ENCODE peak calls at places on chromosomes 11 and 22, in ten cellular contexts. J is AG04450; V is fibroblast of lung; I is DND-41; R is Peyer's patch; Z is PC-3; T is CD8-positive, alpha-beta T cell; O is CD4-positive, alpha-beta memory T cell; X is foreskin fibroblast; E is heart right ventricle. H is an unnamed sample.

GRCh38 chr11:31804439-31805036 is 6.6 kb downstream of the PAX6 start:
- DNase-seq in J (no peak), V (peak; percentile 53), I (no peak), R (no peak), Z (no peak), T (no peak), O (no peak), X (no peak), E (no peak), H (no peak)

GRCh38 chr11:83044958-83045712 is 26.6 kb downstream of the RAB30 start:
- DNase-seq in J (peak; percentile 64), V (peak; percentile 89), I (no peak), R (no peak), Z (peak; percentile 95), T (no peak), O (peak; percentile 47), X (peak; percentile 44), E (no peak), H (no peak)

GRCh38 chr11:114317738-114318137 is 21.5 kb downstream of the NNMT start:
- DNase-seq in J (peak; percentile 24), V (peak; percentile 60), I (no peak), R (no peak), Z (peak; percentile 70), T (no peak), O (no peak), X (peak; percentile 76), E (peak; percentile 53), H (peak; percentile 64)

GRCh38 chr22:31350410-31350863 is 4.3 kb upstream of the PATZ1 start:
- DNase-seq in J (no peak), V (no peak), I (no peak), R (no peak), Z (no peak), T (no peak), O (no peak), X (peak; percentile 33), E (no peak), H (no peak)

GRCh38 chr11:17538731-17539130 is 5.5 kb downstream of the USH1C start:
- DNase-seq in J (no peak), V (no peak), I (no peak), R (no peak), Z (no peak), T (no peak), O (no peak), X (no peak), E (no peak), H (peak; percentile 45)

GRCh38 chr11:110830344-110831141 is 118.3 kb upstream of the ARHGAP20 start:
- DNase-seq in J (no peak), V (peak; percentile 90), I (no peak), R (no peak), Z (no peak), T (no peak), O (no peak), X (peak; percentile 6), E (no peak), H (no peak)

GRCh38 chr11:84673753-84674152 is 953.4 kb downstream of the DLG2 start:
- DNase-seq in J (no peak), V (peak; percentile 48), I (no peak), R (no peak), Z (no peak), T (no peak), O (no peak), X (peak; percentile 8), E (no peak), H (no peak)

GRCh38 chr11:28466506-28466905 is 358.3 kb downstream of the METTL15 start:
- DNase-seq in J (no peak), V (no peak), I (no peak), R (no peak), Z (no peak), T (no peak), O (no peak), X (no peak), E (no peak), H (peak; percentile 55)

GRCh38 chr11:83689062-83689461 is 402.9 kb upstream of the CCDC90B start:
- DNase-seq in J (no peak), V (no peak), I (no peak), R (no peak), Z (no peak), T (no peak), O (no peak), X (no peak), E (no peak), H (no peak)

GRCh38 chr11:44311339-44312261 is 1.7 kb upstream of the ALX4 start:
- DNase-seq in J (no peak), V (no peak), I (no peak), R (no peak), Z (no peak), T (no peak), O (no peak), X (no peak), E (no peak), H (no peak)

GRCh38 chr11:58900479-58901420 is 38.5 kb upstream of the GLYATL1 start:
- DNase-seq in J (peak; percentile 61), V (peak; percentile 78), I (peak; percentile 33), R (peak; percentile 77), Z (peak; percentile 96), T (peak; percentile 15), O (no peak), X (peak; percentile 78), E (peak; percentile 57), H (peak; percentile 80)

GRCh38 chr22:41576877-41577276 is 12.8 kb downstream of the PMM1 start:
- DNase-seq in J (no peak), V (peak; percentile 34), I (peak; percentile 46), R (peak; percentile 62), Z (peak; percentile 56), T (peak; percentile 23), O (no peak), X (peak; percentile 76), E (no peak), H (peak; percentile 60)

GRCh38 chr11:114362958-114363357 is 37.4 kb downstream of the C11orf71 start:
- DNase-seq in J (no peak), V (no peak), I (no peak), R (no peak), Z (no peak), T (no peak), O (no peak), X (no peak), E (no peak), H (no peak)

GRCh38 chr11:133366088-133366487 is 166.2 kb downstream of the OPCML start:
- DNase-seq in J (no peak), V (no peak), I (no peak), R (no peak), Z (no peak), T (no peak), O (no peak), X (no peak), E (no peak), H (no peak)

GRCh38 chr11:69718147-69718546 is 14.3 kb upstream of the FGF19 start:
- DNase-seq in J (no peak), V (no peak), I (peak; percentile 79), R (no peak), Z (peak; percentile 77), T (no peak), O (no peak), X (peak; percentile 48), E (peak; percentile 52), H (peak; percentile 54)

GRCh38 chr11:102010776-102011500 is 36.3 kb upstream of the CFAP300 start:
- DNase-seq in J (peak; percentile 59), V (peak; percentile 92), I (no peak), R (peak; percentile 85), Z (peak; percentile 99), T (no peak), O (no peak), X (peak; percentile 94), E (peak; percentile 34), H (peak; percentile 100)
- H3K4me3 ChIP-seq in J (no peak overlapping the region), V (no peak overlapping the region), I (no peak overlapping the region), R (no peak overlapping the region), Z (peak overlapping the region; percentile 57), T (no peak overlapping the region), O (no peak overlapping the region), X (no peak overlapping the region), E (no peak overlapping the region), H (no peak overlapping the region)

GRCh38 chr11:11397043-11397415 is 44.0 kb upstream of the CSNK2A3 start:
- DNase-seq in J (no peak), V (peak; percentile 61), I (no peak), R (no peak), Z (no peak), T (no peak), O (no peak), X (no peak), E (no peak), H (no peak)
- H3K4me3 ChIP-seq in J (no peak overlapping the region), V (no peak overlapping the region), I (no peak overlapping the region), R (no peak overlapping the region), Z (no peak overlapping the region), T (no peak overlapping the region), O (no peak overlapping the region), X (no peak overlapping the region), E (no peak overlapping the region), H (no peak overlapping the region)

GRCh38 chr11:101127348-101127698 is 2.3 kb downstream of the PGR start:
- DNase-seq in J (no peak), V (no peak), I (no peak), R (no peak), Z (no peak), T (no peak), O (peak; percentile 17), X (peak; percentile 4), E (peak; percentile 11), H (no peak)
- H3K4me3 ChIP-seq in J (peak overlapping the region; percentile 43), V (peak overlapping the region; percentile 72), I (no peak overlapping the region), R (peak overlapping the region; percentile 24), Z (no peak overlapping the region), T (no peak overlapping the region), O (no peak overlapping the region), X (peak overlapping the region; percentile 53), E (peak overlapping the region; percentile 76), H (peak overlapping the region; percentile 57)

GRCh38 chr11:120225372-120225909 is 14.5 kb upstream of the POU2F3 start:
- DNase-seq in J (no peak), V (no peak), I (no peak), R (no peak), Z (no peak), T (no peak), O (no peak), X (peak; percentile 47), E (no peak), H (no peak)

GRCh38 chr11:120223793-120224192 is 13.0 kb downstream of the OAF start:
- DNase-seq in J (no peak), V (no peak), I (no peak), R (no peak), Z (no peak), T (no peak), O (no peak), X (no peak), E (no peak), H (no peak)

GRCh38 chr11:120222916-120223315 is 12.1 kb downstream of the OAF start:
- DNase-seq in J (no peak), V (no peak), I (no peak), R (no peak), Z (no peak), T (no peak), O (no peak), X (no peak), E (no peak), H (no peak)

GRCh38 chr11:120224872-120225371 is 14.1 kb downstream of the OAF start:
- DNase-seq in J (no peak), V (no peak), I (no peak), R (no peak), Z (no peak), T (no peak), O (no peak), X (no peak), E (peak; percentile 47), H (no peak)

DNA sequence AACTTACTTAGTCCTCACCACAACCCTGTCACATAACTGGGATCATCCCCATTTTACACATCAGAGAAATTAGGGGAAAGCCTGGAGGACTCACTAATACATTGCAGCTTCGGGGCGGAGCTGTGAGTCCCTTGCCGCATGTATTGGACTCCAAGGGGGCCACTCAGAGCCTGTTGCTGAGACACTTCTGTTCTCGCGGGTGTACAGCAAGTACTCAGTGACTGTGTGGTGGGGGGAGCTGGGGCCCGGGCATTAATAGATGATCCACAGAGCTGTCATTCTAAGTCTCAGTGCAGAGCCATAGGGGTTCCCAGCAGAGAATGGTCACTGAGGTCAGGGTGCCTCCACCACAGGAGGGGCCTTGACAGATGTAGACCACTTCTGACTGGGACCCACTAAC is 13.6 kb downstream of the OAF start:
- DNase-seq in J (no peak), V (no peak), I (no peak), R (no peak), Z (no peak), T (no peak), O (no peak), X (no peak), E (no peak), H (no peak)
- H3K4me3 ChIP-seq in J (no peak overlapping the region), V (no peak overlapping the region), I (no peak overlapping the region), R (no peak overlapping the region), Z (no peak overlapping the region), T (no peak overlapping the region), O (no peak overlapping the region), X (no peak overlapping the region), E (no peak overlapping the region), H (no peak overlapping the region)

H was measured in trophoblast cell.